ENCODE peak calls at places on chromosomes 13 and 19, in nine cellular contexts. U is tibial nerve; V is choroid plexus epithelial cell; G is activated B cell treated with CpG ODN at 0.5 μM for 24 hours; D is CD8-positive, alpha-beta T cell; Z is HFFc6; C is nephron progenitor cell; M is cardiac muscle cell; Q is A549. J is an unnamed sample.

GRCh38 chr13:40388617-40389016 is 277.8 kb downstream of the FOXO1 start:
- DNase-seq in U (no peak), V (peak), G (peak), D (peak), Z (peak), C (no peak), M (no peak), Q (no peak), J (no peak)

GRCh38 chr13:45827318-45827717 is 24.2 kb downstream of the SIAH3 start:
- DNase-seq in U (no peak), V (no peak), G (no peak), D (no peak), Z (no peak), C (no peak), M (no peak), Q (no peak), J (no peak)

GRCh38 chr19:31648347-31648746 is 299.1 kb upstream of the TSHZ3 start:
- DNase-seq in U (no peak), V (peak), G (no peak), D (no peak), Z (no peak), C (no peak), M (no peak), Q (no peak), J (peak)

GRCh38 chr13:95660981-95661581 is 15.9 kb upstream of the DNAJC3 start:
- DNase-seq in U (no peak), V (peak), G (no peak), D (no peak), Z (peak), C (no peak), M (peak), Q (peak), J (no peak)

GRCh38 chr13:81602236-81602635 is 1261.3 kb upstream of the SPRY2 start:
- DNase-seq in U (no peak), V (peak), G (no peak), D (no peak), Z (no peak), C (no peak), M (no peak), Q (no peak), J (no peak)

GRCh38 chr19:29216021-29216420 is 3.1 kb upstream of the UQCRFS1 start:
- DNase-seq in U (no peak), V (no peak), G (no peak), D (no peak), Z (no peak), C (no peak), M (no peak), Q (no peak), J (no peak)

GRCh38 chr19:39709026-39709872 is 5.0 kb downstream of the LGALS14 start:
- DNase-seq in U (no peak), V (no peak), G (no peak), D (no peak), Z (no peak), C (no peak), M (no peak), Q (no peak), J (no peak)

GRCh38 chr13:36431204-36432105 is 840 bp upstream of the CCNA1 start:
- DNase-seq in U (no peak), V (no peak), G (peak), D (no peak), Z (no peak), C (peak), M (no peak), Q (no peak), J (peak)

GRCh38 chr19:16814526-16815100 is 14.6 kb upstream of the SIN3B start:
- DNase-seq in U (no peak), V (peak), G (no peak), D (no peak), Z (no peak), C (no peak), M (peak), Q (no peak), J (no peak)

GRCh38 chr13:48843630-48844380 is 131.9 kb upstream of the FNDC3A start:
- DNase-seq in U (no peak), V (no peak), G (no peak), D (no peak), Z (no peak), C (no peak), M (no peak), Q (no peak), J (no peak)

GRCh38 chr19:40754611-40755247 is 3.7 kb downstream of the SNRPA start:
- DNase-seq in U (no peak), V (no peak), G (no peak), D (no peak), Z (peak), C (no peak), M (peak), Q (peak), J (no peak)

GRCh38 chr13:88802886-88803285 is 1131.7 kb downstream of the SLITRK5 start:
- DNase-seq in U (no peak), V (peak), G (no peak), D (no peak), Z (no peak), C (no peak), M (no peak), Q (no peak), J (no peak)

GRCh38 chr19:8731428-8732169 is 10.2 kb downstream of the OR2Z1 start:
- DNase-seq in U (no peak), V (no peak), G (no peak), D (no peak), Z (no peak), C (peak), M (no peak), Q (no peak), J (no peak)

GRCh38 chr19:56707821-56708220 is 36.3 kb upstream of the ZNF835 start:
- DNase-seq in U (no peak), V (no peak), G (no peak), D (no peak), Z (no peak), C (no peak), M (no peak), Q (no peak), J (no peak)

GRCh38 chr19:33639034-33639681 is 17.4 kb downstream of the CHST8 start:
- DNase-seq in U (no peak), V (no peak), G (no peak), D (no peak), Z (no peak), C (no peak), M (no peak), Q (no peak), J (no peak)

GRCh38 chr19:12841094-12841493 is 2.8 kb downstream of the MAST1 start:
- DNase-seq in U (no peak), V (no peak), G (no peak), D (no peak), Z (no peak), C (peak), M (peak), Q (no peak), J (peak)

GRCh38 chr13:110887242-110887954 is 27.5 kb downstream of the ANKRD10 start:
- DNase-seq in U (no peak), V (peak), G (no peak), D (no peak), Z (no peak), C (no peak), M (no peak), Q (no peak), J (no peak)

GRCh38 chr19:38319421-38320258 is at the start of gene KCNK6:
- DNase-seq in U (no peak), V (peak), G (peak), D (peak), Z (no peak), C (peak), M (peak), Q (no peak), J (peak)

GRCh38 chr19:13128583-13128982 is 10.5 kb downstream of the NACC1 start:
- DNase-seq in U (no peak), V (no peak), G (no peak), D (no peak), Z (no peak), C (no peak), M (no peak), Q (no peak), J (no peak)

GRCh38 chr13:48808689-48809088 is 155.0 kb downstream of the CYSLTR2 start:
- DNase-seq in U (no peak), V (peak), G (no peak), D (no peak), Z (peak), C (no peak), M (peak), Q (no peak), J (no peak)

GRCh38 chr19:12952488-12953455 is 4.3 kb downstream of the GADD45GIP1 start:
- DNase-seq in U (no peak), V (peak), G (no peak), D (no peak), Z (peak), C (no peak), M (peak), Q (no peak), J (no peak)

GRCh38 chr13:41492432-41493267 is 35.3 kb downstream of the RGCC start:
- DNase-seq in U (no peak), V (no peak), G (no peak), D (peak), Z (no peak), C (no peak), M (no peak), Q (no peak), J (no peak)

GRCh38 chr19:58053480-58054156 is 5.5 kb upstream of the ZNF135 start:
- DNase-seq in U (no peak), V (no peak), G (no peak), D (no peak), Z (no peak), C (no peak), M (no peak), Q (no peak), J (no peak)

DNA sequence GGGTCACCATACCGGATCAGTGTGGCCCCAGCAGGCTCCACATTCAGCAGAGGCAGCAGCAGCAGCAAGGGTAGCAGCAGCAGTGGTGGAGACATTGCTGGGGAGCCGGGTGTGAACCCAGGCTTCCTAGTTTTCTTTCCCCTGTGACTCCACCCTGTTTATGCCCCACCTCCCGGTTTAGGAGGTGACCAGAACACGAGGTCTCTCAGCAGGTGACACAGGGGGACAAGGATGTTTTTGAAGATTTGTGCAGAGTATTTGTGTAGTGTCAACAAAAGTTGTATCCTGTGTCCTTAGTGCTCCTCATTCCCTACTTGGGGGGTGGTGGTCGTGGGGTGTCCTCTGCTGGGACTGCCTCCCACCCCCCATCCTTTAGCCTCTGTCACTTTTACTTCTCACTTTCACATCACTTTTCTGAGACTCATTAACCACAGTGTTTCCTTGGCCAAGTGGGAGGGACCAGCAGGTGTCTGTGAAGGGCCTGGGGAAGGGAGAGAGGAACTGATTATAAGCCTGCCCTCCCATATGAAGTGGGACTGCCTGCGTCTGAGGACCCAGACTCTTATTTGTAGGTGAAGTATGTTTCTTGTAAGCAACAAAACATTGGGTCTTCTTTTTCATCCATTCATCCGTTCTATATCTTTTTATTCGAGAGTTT is 15.6 kb upstream of the KCNC3 start:
- DNase-seq in U (no peak), V (no peak), G (peak), D (no peak), Z (no peak), C (no peak), M (no peak), Q (no peak), J (no peak)
- TF ChIP-seq CTCF in U (no peak), V (no peak), G (no peak), D (no peak), Z (no peak), C (no peak), M (no peak), Q (no peak), J (no peak)

GRCh38 chr13:71754407-71754974 is 112.5 kb downstream of the DACH1 start:
- DNase-seq in U (no peak), V (peak), G (no peak), D (no peak), Z (no peak), C (no peak), M (no peak), Q (no peak), J (no peak)

GRCh38 chr13:71751074-71751473 is 115.9 kb downstream of the DACH1 start:
- DNase-seq in U (no peak), V (no peak), G (no peak), D (no peak), Z (no peak), C (no peak), M (no peak), Q (no peak), J (no peak)
- TF ChIP-seq CTCF in U (no peak), V (no peak), G (no peak), D (no peak), Z (no peak), C (no peak), M (no peak), Q (no peak), J (no peak)

GRCh38 chr13:98350746-98351330 is 173.8 kb upstream of the RNF113B start:
- DNase-seq in U (no peak), V (no peak), G (no peak), D (no peak), Z (no peak), C (no peak), M (no peak), Q (no peak), J (no peak)

GRCh38 chr13:98352226-98352625 is 175.2 kb upstream of the RNF113B start:
- DNase-seq in U (no peak), V (no peak), G (no peak), D (no peak), Z (no peak), C (peak), M (no peak), Q (no peak), J (no peak)

GRCh38 chr13:98351636-98352035 is 174.6 kb upstream of the RNF113B start:
- DNase-seq in U (no peak), V (no peak), G (no peak), D (no peak), Z (no peak), C (no peak), M (no peak), Q (no peak), J (no peak)

GRCh38 chr13:98348476-98348875 is 171.4 kb upstream of the RNF113B start:
- DNase-seq in U (no peak), V (no peak), G (no peak), D (no peak), Z (no peak), C (no peak), M (no peak), Q (no peak), J (no peak)

GRCh38 chr13:98349731-98350305 is 172.7 kb upstream of the RNF113B start:
- DNase-seq in U (no peak), V (peak), G (no peak), D (no peak), Z (no peak), C (peak), M (no peak), Q (peak), J (no peak)
- TF ChIP-seq CTCF in U (no peak), V (peak), G (no peak), D (no peak), Z (no peak), C (no peak), M (no peak), Q (no peak), J (no peak)

GRCh38 chr13:42816538-42816937 is 35.2 kb downstream of the FAM216B start:
- DNase-seq in U (no peak), V (no peak), G (no peak), D (no peak), Z (no peak), C (no peak), M (no peak), Q (no peak), J (no peak)
- TF ChIP-seq CTCF in U (no peak), V (peak), G (no peak), D (peak), Z (peak), C (no peak), M (no peak), Q (no peak), J (peak)

GRCh38 chr13:59182241-59182640 is 981.5 kb downstream of the DIAPH3 start:
- DNase-seq in U (no peak), V (peak), G (no peak), D (no peak), Z (no peak), C (no peak), M (no peak), Q (no peak), J (no peak)

GRCh38 chr13:59178344-59178743 is 985.4 kb downstream of the DIAPH3 start:
- DNase-seq in U (no peak), V (peak), G (no peak), D (no peak), Z (no peak), C (no peak), M (peak), Q (no peak), J (no peak)

GRCh38 chr13:59172076-59172475 is 991.7 kb downstream of the DIAPH3 start:
- DNase-seq in U (no peak), V (no peak), G (no peak), D (no peak), Z (no peak), C (no peak), M (no peak), Q (no peak), J (no peak)

GRCh38 chr13:59176775-59177174 is 987.0 kb downstream of the DIAPH3 start:
- DNase-seq in U (no peak), V (no peak), G (no peak), D (no peak), Z (no peak), C (no peak), M (no peak), Q (peak), J (no peak)
- TF ChIP-seq CTCF in U (no peak), V (peak), G (no peak), D (no peak), Z (peak), C (no peak), M (no peak), Q (no peak), J (peak)

DNA sequence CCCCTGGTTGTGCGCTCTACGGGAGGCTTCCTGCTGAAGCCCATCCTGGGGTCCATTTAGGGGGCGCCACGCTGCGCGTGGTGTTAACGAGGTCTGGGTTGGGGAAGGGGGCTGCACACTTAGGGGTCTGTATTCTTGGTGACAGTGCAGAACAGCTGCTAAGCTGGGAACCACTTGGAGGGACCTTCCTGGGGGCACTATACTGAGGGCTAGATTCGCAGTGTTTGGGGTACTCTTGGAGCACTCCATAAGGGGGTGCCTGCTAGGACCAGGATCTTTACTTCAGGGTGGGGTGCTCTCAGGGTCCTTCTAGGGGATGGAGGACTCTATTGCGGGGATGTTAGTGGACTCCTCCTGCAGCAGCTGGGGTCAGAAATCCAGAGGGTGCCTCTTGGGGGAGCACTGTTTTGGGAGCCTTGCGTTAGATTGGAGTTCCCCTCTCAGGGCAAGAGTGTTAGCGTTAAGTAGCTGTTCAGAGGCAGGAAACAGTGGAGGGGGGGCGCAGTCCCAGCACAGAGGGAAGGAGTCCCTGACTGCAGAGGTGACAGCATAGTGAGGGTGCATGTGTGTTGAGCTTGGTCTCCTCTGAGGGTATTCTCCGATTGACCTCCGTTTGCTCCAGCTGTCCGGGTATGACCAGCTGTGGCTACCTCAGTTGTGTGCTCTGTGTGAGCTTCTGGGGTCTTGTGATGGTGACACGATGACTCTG is 1.1 kb downstream of the PDE4A start:
- DNase-seq in U (no peak), V (no peak), G (no peak), D (no peak), Z (no peak), C (no peak), M (no peak), Q (no peak), J (no peak)
- TF ChIP-seq CTCF in U (no peak), V (no peak), G (no peak), D (peak), Z (peak), C (peak), M (no peak), Q (no peak), J (no peak)

DNA sequence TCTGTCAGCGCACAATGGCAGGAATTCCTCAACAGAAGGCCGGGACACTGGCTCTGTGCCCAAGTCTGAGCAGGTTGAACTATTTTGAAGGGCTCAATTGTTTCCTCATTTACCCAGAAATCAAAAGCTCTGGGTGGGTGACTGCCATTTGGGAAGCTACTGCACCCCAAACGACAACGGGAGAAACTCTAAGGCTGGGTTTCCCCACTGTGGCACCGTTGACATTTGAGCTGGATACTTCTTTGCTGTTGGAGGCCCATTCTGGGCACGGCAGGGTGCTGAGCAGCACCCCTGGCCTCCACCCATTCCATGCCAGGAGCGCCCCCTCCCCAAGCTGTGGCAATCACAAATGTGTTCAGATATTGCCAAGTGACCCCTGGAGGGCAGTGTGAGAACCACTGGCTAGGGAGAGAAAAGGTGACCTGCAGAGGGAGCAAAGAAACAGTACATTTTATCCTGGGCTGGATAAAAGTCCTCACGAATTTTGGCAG is 62.5 kb downstream of the RFX2 start:
- DNase-seq in U (no peak), V (peak), G (no peak), D (peak), Z (peak), C (peak), M (peak), Q (peak), J (no peak)
- TF ChIP-seq CTCF in U (peak), V (peak), G (no peak), D (no peak), Z (peak), C (peak), M (peak), Q (peak), J (peak)

GRCh38 chr19:36064829-36065228 is 10.1 kb downstream of the WDR62 start:
- DNase-seq in U (no peak), V (no peak), G (no peak), D (no peak), Z (no peak), C (no peak), M (no peak), Q (no peak), J (no peak)

GRCh38 chr19:36059180-36059910 is 4.6 kb downstream of the WDR62 start:
- DNase-seq in U (no peak), V (no peak), G (no peak), D (no peak), Z (no peak), C (no peak), M (no peak), Q (no peak), J (no peak)

GRCh38 chr19:36058481-36059179 is 3.9 kb downstream of the WDR62 start:
- DNase-seq in U (no peak), V (no peak), G (no peak), D (no peak), Z (no peak), C (no peak), M (no peak), Q (no peak), J (no peak)

GRCh38 chr19:36061367-36061766 is 6.7 kb downstream of the WDR62 start:
- DNase-seq in U (no peak), V (no peak), G (no peak), D (no peak), Z (no peak), C (no peak), M (no peak), Q (no peak), J (no peak)

GRCh38 chr19:36060430-36060829 is 5.7 kb downstream of the WDR62 start:
- DNase-seq in U (no peak), V (peak), G (no peak), D (peak), Z (peak), C (peak), M (peak), Q (peak), J (no peak)
- TF ChIP-seq CTCF in U (peak), V (peak), G (no peak), D (no peak), Z (peak), C (peak), M (peak), Q (peak), J (no peak)

DNA sequence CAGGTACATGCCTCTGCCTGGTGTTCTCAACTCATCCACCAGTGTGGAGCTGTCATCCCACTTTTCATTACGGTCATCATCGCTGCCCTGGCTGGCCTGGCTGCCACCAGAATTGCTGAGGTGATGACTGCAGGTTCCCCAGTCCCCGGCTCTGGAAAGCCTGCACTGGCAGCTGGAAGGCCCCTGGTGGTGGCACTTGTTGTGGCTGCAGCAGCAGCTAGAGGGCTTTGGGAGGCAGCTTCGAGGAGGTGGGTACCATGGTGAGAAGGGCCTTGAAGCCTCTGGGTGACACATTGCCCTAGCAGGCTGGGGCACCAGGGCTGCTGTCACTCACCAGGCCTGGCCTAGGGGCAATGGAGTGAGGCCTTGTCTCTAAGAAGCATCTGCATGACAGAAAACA is 25.3 kb upstream of the ZNF14 start:
- DNase-seq in U (no peak), V (no peak), G (no peak), D (no peak), Z (no peak), C (no peak), M (no peak), Q (no peak), J (no peak)
- TF ChIP-seq CTCF in U (no peak), V (no peak), G (no peak), D (no peak), Z (no peak), C (no peak), M (no peak), Q (no peak), J (no peak)